ENCODE peak calls at places on chromosome 7, in four cellular contexts. C is left lung, F is heart right ventricle, P is SK-N-SH. T is an unnamed sample. For H3K36me3, the result is how much of the 10 kb centered on the place peaks cover.

GRCh38 chr7:46715579-46715978 is 794.5 kb upstream of the IGFBP3 start:
- DNase-seq in C (no peak), F (no peak), P (no peak), T (no peak)

GRCh38 chr7:2248984-2249694 is 7.1 kb downstream of the NUDT1 start:
- DNase-seq in C (peak), F (peak), P (peak), T (peak)

GRCh38 chr7:148242271-148242801 is 348.2 kb upstream of the C7orf33 start:
- DNase-seq in C (no peak), F (peak), P (peak), T (no peak)

GRCh38 chr7:54705436-54705835 is 53.6 kb downstream of the SEC61G start:
- DNase-seq in C (no peak), F (no peak), P (no peak), T (no peak)

GRCh38 chr7:119783799-119784198 is 489.2 kb upstream of the KCND2 start:
- DNase-seq in C (no peak), F (peak), P (no peak), T (peak)

GRCh38 chr7:9672518-9672917 is 1239.1 kb downstream of the NXPH1 start:
- DNase-seq in C (no peak), F (no peak), P (no peak), T (no peak)

GRCh38 chr7:30143748-30144251 is 9.0 kb downstream of the MTURN start:
- DNase-seq in C (no peak), F (no peak), P (no peak), T (no peak)

GRCh38 chr7:55305130-55305529 is 60.0 kb upstream of the LANCL2 start:
- DNase-seq in C (no peak), F (no peak), P (no peak), T (no peak)

GRCh38 chr7:82729172-82730030 is 285.8 kb upstream of the CACNA2D1 start:
- DNase-seq in C (no peak), F (no peak), P (peak), T (no peak)

GRCh38 chr7:148515728-148516715 is 74.5 kb upstream of the C7orf33 start:
- DNase-seq in C (no peak), F (no peak), P (no peak), T (no peak)

GRCh38 chr7:81232084-81232799 is 313.4 kb upstream of the SEMA3C start:
- DNase-seq in C (no peak), F (no peak), P (peak), T (no peak)

GRCh38 chr7:150838965-150839650 is 13.2 kb upstream of the AOC1 start:
- DNase-seq in C (no peak), F (no peak), P (no peak), T (peak)

GRCh38 chr7:67566101-67566500 is 569.5 kb downstream of the TYW1 start:
- DNase-seq in C (no peak), F (no peak), P (no peak), T (no peak)

GRCh38 chr7:123966936-123967335 is 41.9 kb downstream of the SPAM1 start:
- DNase-seq in C (no peak), F (no peak), P (no peak), T (no peak)
- TF ChIP-seq CTCF in C (no peak), F (no peak), P (peak), T (no peak)

GRCh38 chr7:94183289-94183749 is 179.2 kb upstream of the BET1 start:
- DNase-seq in C (no peak), F (peak), P (no peak), T (peak)
- H3K27ac ChIP-seq in C (peak), F (peak), P (peak), T (no peak)

GRCh38 chr7:154953006-154953684 is 49.8 kb downstream of the PAXIP1 start:
- DNase-seq in C (no peak), F (peak), P (peak), T (peak)
- H3K36me3 ChIP-seq in C (half or more), F (half or more), P (half or more), T (under half)

DNA sequence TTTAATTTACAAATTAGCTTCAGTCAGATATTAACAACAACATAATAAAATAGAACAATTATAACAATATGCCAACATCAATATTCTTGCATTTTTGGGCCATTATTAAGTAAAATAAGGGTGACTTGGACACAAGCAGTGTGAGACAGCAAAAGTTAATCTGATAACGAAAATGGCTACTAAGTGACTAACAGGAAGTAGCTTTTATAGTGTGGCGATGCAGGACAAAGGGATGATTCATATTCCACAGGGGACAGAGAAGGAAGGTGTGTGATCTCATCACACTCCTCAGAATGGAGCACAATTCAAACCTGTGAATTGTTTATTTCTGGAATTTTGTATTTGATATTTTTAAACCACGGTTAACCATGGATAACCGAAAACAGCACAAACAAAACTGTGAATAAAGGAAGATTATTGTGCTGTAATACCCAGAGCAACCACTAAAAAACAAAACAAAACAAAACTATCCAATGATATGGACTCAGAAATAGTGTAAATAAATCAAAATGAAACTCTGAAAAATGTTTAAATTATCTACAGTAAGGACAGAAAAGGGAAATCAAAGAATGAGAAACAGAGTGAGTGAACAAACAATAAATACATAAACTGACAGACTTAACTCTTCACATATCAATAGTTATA is 66.9 kb upstream of the TFEC start:
- DNase-seq in C (no peak), F (no peak), P (no peak), T (no peak)
- TF ChIP-seq CTCF in C (no peak), F (no peak), P (peak), T (no peak)

DNA sequence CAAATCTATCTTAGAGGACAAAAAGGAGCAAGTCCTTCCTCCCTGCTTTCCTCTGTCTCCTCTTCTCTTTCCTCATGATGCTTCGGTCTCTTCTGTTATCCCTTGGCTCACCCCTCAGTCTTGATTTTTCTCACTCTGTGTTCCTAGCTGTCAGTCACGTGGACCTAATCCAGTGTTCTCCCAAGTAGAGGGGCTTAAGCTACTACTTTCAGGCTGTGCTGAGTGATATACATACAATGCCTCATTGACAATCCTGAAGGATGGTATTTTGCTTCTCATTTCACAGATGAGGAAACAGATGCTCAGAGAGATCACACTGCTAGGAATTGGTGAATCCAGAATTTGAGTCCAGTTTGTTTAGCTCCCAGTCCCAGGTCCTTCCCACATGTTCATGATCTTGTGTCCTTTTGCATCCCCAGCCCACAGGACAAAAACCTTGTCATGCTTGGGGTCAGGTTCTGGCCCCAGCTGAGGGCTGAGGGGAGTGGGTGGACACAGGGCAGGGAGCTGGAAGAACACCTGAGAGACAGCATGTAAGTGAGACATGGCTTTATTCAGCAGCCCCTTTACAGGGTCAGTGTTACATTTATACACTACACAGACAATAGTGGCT is 50.5 kb upstream of the KMT2E start:
- DNase-seq in C (no peak), F (no peak), P (no peak), T (no peak)
- H3K27ac ChIP-seq in C (no peak), F (no peak), P (no peak), T (peak)